ENCODE peak calls at places on chromosome 1, in nine cellular contexts. T is HEK293T; L is mucosa of gallbladder; Q is stimulated activated CD8-positive, alpha-beta memory T cell treated with anti-CD3 and anti-CD28 coated beads, Interleukin-15, amount 100 ng/mL, for 1 hour; B is transverse colon; C is RWPE1; H is GM13977; F is body of pancreas; A is nucleus accumbens. J is an unnamed sample.

GRCh38 chr1:89894210-89894668 is 73.4 kb downstream of the LRRC8D start:
- DNase-seq in T (no peak), L (no peak), Q (no peak), B (no peak), C (peak; percentile 29), H (no peak), F (no peak), A (no peak), J (no peak)

GRCh38 chr1:31416101-31416736 is 3.2 kb downstream of the SERINC2 start:
- DNase-seq in T (no peak), L (peak; percentile 68), Q (no peak), B (no peak), C (no peak), H (no peak), F (peak; percentile 61), A (no peak), J (no peak)

GRCh38 chr1:31753623-31754349 is 10.4 kb downstream of the ADGRB2 start:
- DNase-seq in T (no peak), L (peak; percentile 28), Q (no peak), B (peak; percentile 80), C (peak; percentile 71), H (no peak), F (peak; percentile 58), A (peak; percentile 90), J (no peak)

GRCh38 chr1:197302775-197303174 is 34.7 kb downstream of the CRB1 start:
- DNase-seq in T (no peak), L (no peak), Q (no peak), B (no peak), C (peak; percentile 62), H (no peak), F (no peak), A (no peak), J (no peak)

GRCh38 chr1:30295674-30296073 is 427.7 kb downstream of the MATN1 start:
- DNase-seq in T (no peak), L (no peak), Q (no peak), B (no peak), C (no peak), H (no peak), F (no peak), A (no peak), J (no peak)

GRCh38 chr1:166978795-166979194 is 3.5 kb upstream of the ILDR2 start:
- DNase-seq in T (no peak), L (no peak), Q (no peak), B (no peak), C (no peak), H (peak; percentile 45), F (no peak), A (no peak), J (peak; percentile 27)

GRCh38 chr1:27423701-27424100 is 31.3 kb downstream of the GPR3 start:
- DNase-seq in T (no peak), L (no peak), Q (no peak), B (no peak), C (no peak), H (no peak), F (no peak), A (no peak), J (no peak)

GRCh38 chr1:104064391-104064790 is 314.7 kb downstream of the AMY1C start:
- DNase-seq in T (no peak), L (no peak), Q (no peak), B (no peak), C (peak; percentile 7), H (no peak), F (no peak), A (no peak), J (no peak)

GRCh38 chr1:15849775-15850449 is 2.4 kb downstream of the SPEN start:
- DNase-seq in T (peak; percentile 45), L (peak; percentile 33), Q (no peak), B (peak; percentile 49), C (no peak), H (no peak), F (peak; percentile 61), A (peak; percentile 69), J (no peak)

GRCh38 chr1:197453376-197454058 is 185.5 kb downstream of the CRB1 start:
- DNase-seq in T (no peak), L (no peak), Q (no peak), B (no peak), C (no peak), H (no peak), F (no peak), A (no peak), J (no peak)

GRCh38 chr1:11507309-11507708 is 28.4 kb downstream of the DISP3 start:
- DNase-seq in T (no peak), L (no peak), Q (no peak), B (no peak), C (no peak), H (no peak), F (no peak), A (no peak), J (no peak)

GRCh38 chr1:155081472-155082300 is 3.0 kb downstream of the EFNA3 start:
- DNase-seq in T (no peak), L (no peak), Q (no peak), B (peak; percentile 54), C (no peak), H (no peak), F (no peak), A (peak; percentile 47), J (no peak)

GRCh38 chr1:189752461-189752860 is 725.2 kb downstream of the BRINP3 start:
- DNase-seq in T (no peak), L (no peak), Q (no peak), B (no peak), C (no peak), H (no peak), F (no peak), A (no peak), J (no peak)

GRCh38 chr1:245370905-245371581 is 216.3 kb downstream of the KIF26B start:
- DNase-seq in T (no peak), L (no peak), Q (no peak), B (peak; percentile 12), C (no peak), H (no peak), F (no peak), A (no peak), J (no peak)

GRCh38 chr1:164587617-164588367 is 28.8 kb downstream of the PBX1 start:
- DNase-seq in T (no peak), L (no peak), Q (no peak), B (no peak), C (no peak), H (no peak), F (no peak), A (no peak), J (no peak)

GRCh38 chr1:22297999-22298398 is 153.7 kb upstream of the ZBTB40 start:
- DNase-seq in T (no peak), L (no peak), Q (no peak), B (no peak), C (no peak), H (no peak), F (no peak), A (no peak), J (no peak)

GRCh38 chr1:178575611-178576331 is 62.9 kb downstream of the TEX35 start:
- DNase-seq in T (peak; percentile 37), L (no peak), Q (no peak), B (no peak), C (no peak), H (no peak), F (no peak), A (no peak), J (no peak)

GRCh38 chr1:29145739-29146437 is 22.2 kb upstream of the TMEM200B start:
- DNase-seq in T (no peak), L (peak; percentile 65), Q (no peak), B (no peak), C (no peak), H (no peak), F (no peak), A (no peak), J (no peak)

GRCh38 chr1:25442178-25442577 is 11.5 kb downstream of the MACO1 start:
- DNase-seq in T (no peak), L (no peak), Q (no peak), B (no peak), C (no peak), H (no peak), F (no peak), A (no peak), J (no peak)

GRCh38 chr1:12549460-12550349 is 68.3 kb downstream of the DHRS3 start:
- DNase-seq in T (no peak), L (peak; percentile 81), Q (no peak), B (peak; percentile 73), C (peak; percentile 94), H (no peak), F (peak; percentile 64), A (no peak), J (no peak)

GRCh38 chr1:204033321-204033720 is 39.6 kb upstream of the SOX13 start:
- DNase-seq in T (no peak), L (no peak), Q (no peak), B (no peak), C (no peak), H (no peak), F (no peak), A (no peak), J (no peak)

GRCh38 chr1:210250665-210250997 is 18.0 kb downstream of the SERTAD4 start:
- DNase-seq in T (peak; percentile 60), L (no peak), Q (no peak), B (peak; percentile 33), C (no peak), H (no peak), F (peak; percentile 20), A (peak; percentile 70), J (peak; percentile 39)

GRCh38 chr1:29342351-29342750 is 106.0 kb downstream of the PTPRU start:
- DNase-seq in T (no peak), L (no peak), Q (no peak), B (no peak), C (no peak), H (no peak), F (no peak), A (no peak), J (no peak)

GRCh38 chr1:240107058-240107684 is 15.5 kb downstream of the FMN2 start:
- DNase-seq in T (no peak), L (no peak), Q (no peak), B (no peak), C (no peak), H (no peak), F (no peak), A (no peak), J (no peak)

GRCh38 chr1:56590520-56591011 is 11.2 kb upstream of the PLPP3 start:
- DNase-seq in T (no peak), L (no peak), Q (no peak), B (no peak), C (no peak), H (no peak), F (no peak), A (no peak), J (no peak)

GRCh38 chr1:1291611-1292441 is 11.6 kb downstream of the SCNN1D start:
- DNase-seq in T (peak; percentile 75), L (peak; percentile 79), Q (no peak), B (peak; percentile 85), C (peak; percentile 67), H (peak; percentile 89), F (peak; percentile 89), A (no peak), J (peak; percentile 91)

GRCh38 chr1:156114919-156115513 is 505 bp downstream of the LMNA start:
- DNase-seq in T (peak; percentile 55), L (no peak), Q (no peak), B (no peak), C (no peak), H (peak; percentile 55), F (no peak), A (no peak), J (peak; percentile 53)

GRCh38 chr1:43302721-43303476 is 2.1 kb downstream of the TIE1 start:
- DNase-seq in T (no peak), L (no peak), Q (no peak), B (peak; percentile 76), C (no peak), H (no peak), F (no peak), A (no peak), J (no peak)

GRCh38 chr1:52943876-52944275 is 16.8 kb downstream of the SCP2 start:
- DNase-seq in T (no peak), L (no peak), Q (no peak), B (no peak), C (no peak), H (no peak), F (no peak), A (no peak), J (no peak)

GRCh38 chr1:218585565-218586184 is 240.5 kb downstream of the TGFB2 start:
- DNase-seq in T (peak; percentile 49), L (peak; percentile 15), Q (no peak), B (no peak), C (peak; percentile 94), H (no peak), F (no peak), A (no peak), J (no peak)

GRCh38 chr1:67687649-67688048 is 2.6 kb downstream of the GADD45A start:
- DNase-seq in T (no peak), L (no peak), Q (no peak), B (no peak), C (no peak), H (no peak), F (peak; percentile 18), A (no peak), J (no peak)

J was measured in GM20000.